ENCODE peak calls at places on chromosome 17, in nine cellular contexts. G is bronchial epithelial cell, L is AG10803, V is GM06990, D is WTC11, P is cardiac fibroblast, J is IMR-90, N is endothelial cell, Y is AG09319. X is an unnamed sample.

GRCh38 chr17:5237541-5238016 is 2.9 kb upstream of the SCIMP start:
- DNase-seq in N (peak), D (peak), G (peak), Y (no peak), J (peak), V (peak), L (peak), P (peak), X (no peak)

GRCh38 chr17:52035336-52035915 is 123.1 kb downstream of the CA10 start:
- DNase-seq in V (no peak), P (no peak), Y (no peak), D (no peak), N (no peak), G (no peak), J (no peak), L (no peak), X (no peak)

GRCh38 chr17:41494524-41494923 is 4.8 kb upstream of the KRT36 start:
- DNase-seq in J (peak), Y (no peak), V (no peak), P (peak), G (peak), D (no peak), L (peak), N (no peak), X (no peak)

GRCh38 chr17:21250719-21251305 is 2.4 kb downstream of the NATD1 start:
- DNase-seq in G (no peak), N (no peak), L (peak), V (no peak), D (no peak), P (no peak), Y (no peak), J (no peak), X (no peak)

GRCh38 chr17:5033352-5034015 is 1.7 kb downstream of the SLC52A1 start:
- DNase-seq in V (no peak), D (peak), Y (no peak), N (no peak), G (no peak), P (no peak), L (no peak), J (no peak), X (no peak)

GRCh38 chr17:71107136-71107535 is 937.8 kb downstream of the KCNJ2 start:
- DNase-seq in Y (no peak), P (no peak), J (no peak), N (no peak), D (no peak), V (no peak), L (peak), G (no peak), X (no peak)

GRCh38 chr17:45584092-45585036 is 93.8 kb upstream of the PLEKHM1 start:
- DNase-seq in P (peak), Y (no peak), N (peak), G (peak), J (peak), L (peak), V (peak), D (peak), X (peak)

GRCh38 chr17:246226-246625 is 64.8 kb upstream of the DOC2B start:
- DNase-seq in J (no peak), D (peak), Y (no peak), L (no peak), V (no peak), G (no peak), N (no peak), P (no peak), X (no peak)

GRCh38 chr17:47975189-47975814 is 4.4 kb downstream of the CDK5RAP3 start:
- DNase-seq in N (no peak), V (no peak), L (no peak), D (peak), P (no peak), Y (no peak), J (no peak), G (no peak), X (no peak)

GRCh38 chr17:38625482-38625881 is 19.7 kb upstream of the SRCIN1 start:
- DNase-seq in N (no peak), D (no peak), L (no peak), J (no peak), Y (no peak), V (no peak), G (no peak), P (no peak), X (no peak)

GRCh38 chr17:21007646-21008045 is 35.2 kb downstream of the USP22 start:
- DNase-seq in Y (no peak), J (no peak), P (no peak), V (no peak), D (no peak), L (no peak), G (no peak), N (no peak), X (no peak)

GRCh38 chr17:43880420-43880991 is 26.8 kb downstream of the MPP2 start:
- DNase-seq in P (peak), N (peak), V (no peak), Y (no peak), J (no peak), D (peak), L (peak), G (peak), X (no peak)

GRCh38 chr17:32275060-32276042 is 9.7 kb downstream of the RHBDL3 start:
- DNase-seq in J (peak), Y (no peak), V (no peak), P (peak), D (peak), G (peak), L (peak), N (no peak), X (no peak)

GRCh38 chr17:18981642-18982424 is 22.7 kb downstream of the FAM83G start:
- DNase-seq in D (no peak), P (peak), N (no peak), V (no peak), G (peak), Y (no peak), L (peak), J (peak), X (no peak)

GRCh38 chr17:65393514-65393913 is 167.9 kb downstream of the AXIN2 start:
- DNase-seq in P (no peak), L (no peak), N (no peak), D (no peak), J (no peak), Y (no peak), V (no peak), G (no peak), X (no peak)

GRCh38 chr17:57043276-57043675 is 41.8 kb upstream of the AKAP1 start:
- DNase-seq in N (no peak), G (no peak), J (no peak), Y (no peak), L (no peak), P (no peak), V (no peak), D (no peak), X (no peak)

GRCh38 chr17:45681706-45682105 is 102.4 kb upstream of the CRHR1 start:
- DNase-seq in G (no peak), P (no peak), Y (no peak), J (no peak), V (no peak), N (no peak), L (no peak), D (no peak), X (no peak)

GRCh38 chr17:64148699-64149098 is 18.8 kb upstream of the ERN1 start:
- DNase-seq in N (no peak), J (no peak), V (no peak), P (no peak), L (peak), D (no peak), G (peak), Y (no peak), X (no peak)

GRCh38 chr17:55038291-55038690 is 69.7 kb downstream of the STXBP4 start:
- DNase-seq in V (no peak), N (no peak), G (no peak), P (peak), L (no peak), D (no peak), J (no peak), Y (no peak), X (no peak)

GRCh38 chr17:31859487-31860008 is 504 bp upstream of the COPRS start:
- DNase-seq in V (no peak), N (no peak), L (no peak), P (no peak), D (no peak), Y (no peak), G (peak), J (no peak), X (no peak)

GRCh38 chr17:42683407-42684031 is 1.2 kb downstream of the CNTNAP1 start:
- DNase-seq in L (no peak), V (no peak), G (no peak), J (peak), N (no peak), D (peak), Y (no peak), P (no peak), X (no peak)

GRCh38 chr17:46853896-46854444 is 2.6 kb downstream of the WNT9B start:
- DNase-seq in V (no peak), L (peak), J (peak), Y (no peak), N (no peak), P (peak), D (no peak), G (peak), X (no peak)

GRCh38 chr17:14748036-14748715 is 447.3 kb downstream of the HS3ST3B1 start:
- DNase-seq in G (peak), N (no peak), P (peak), D (no peak), V (no peak), Y (no peak), L (peak), J (no peak), X (no peak)

GRCh38 chr17:45574376-45574775 is 83.9 kb upstream of the PLEKHM1 start:
- DNase-seq in J (peak), Y (no peak), D (no peak), L (peak), P (peak), G (no peak), V (no peak), N (no peak), X (no peak)

GRCh38 chr17:1108560-1108809 is 71.3 kb downstream of the ABR start:
- DNase-seq in V (no peak), L (no peak), P (no peak), G (no peak), J (no peak), N (no peak), Y (no peak), D (peak), X (no peak)

GRCh38 chr17:3647769-3648540 is 11.4 kb downstream of the CTNS start:
- DNase-seq in L (peak), N (peak), P (peak), G (peak), J (peak), V (no peak), Y (no peak), D (peak), X (no peak)

GRCh38 chr17:61205406-61205805 is 194.2 kb upstream of the TBX2 start:
- DNase-seq in L (no peak), Y (no peak), N (no peak), D (no peak), G (no peak), V (no peak), P (no peak), J (no peak), X (no peak)

GRCh38 chr17:3221850-3222249 is 14.4 kb downstream of the OR1A1 start:
- DNase-seq in G (no peak), P (no peak), L (no peak), Y (no peak), J (no peak), V (no peak), N (no peak), D (no peak), X (no peak)

GRCh38 chr17:79721993-79722671 is 8.6 kb upstream of the ENPP7 start:
- DNase-seq in V (no peak), P (peak), J (no peak), N (no peak), D (peak), G (no peak), Y (no peak), L (no peak), X (no peak)
- TF ChIP-seq CTCF in V (no peak), P (no peak), J (peak), N (peak), D (peak), G (no peak), Y (no peak), L (peak), X (no peak)

DNA sequence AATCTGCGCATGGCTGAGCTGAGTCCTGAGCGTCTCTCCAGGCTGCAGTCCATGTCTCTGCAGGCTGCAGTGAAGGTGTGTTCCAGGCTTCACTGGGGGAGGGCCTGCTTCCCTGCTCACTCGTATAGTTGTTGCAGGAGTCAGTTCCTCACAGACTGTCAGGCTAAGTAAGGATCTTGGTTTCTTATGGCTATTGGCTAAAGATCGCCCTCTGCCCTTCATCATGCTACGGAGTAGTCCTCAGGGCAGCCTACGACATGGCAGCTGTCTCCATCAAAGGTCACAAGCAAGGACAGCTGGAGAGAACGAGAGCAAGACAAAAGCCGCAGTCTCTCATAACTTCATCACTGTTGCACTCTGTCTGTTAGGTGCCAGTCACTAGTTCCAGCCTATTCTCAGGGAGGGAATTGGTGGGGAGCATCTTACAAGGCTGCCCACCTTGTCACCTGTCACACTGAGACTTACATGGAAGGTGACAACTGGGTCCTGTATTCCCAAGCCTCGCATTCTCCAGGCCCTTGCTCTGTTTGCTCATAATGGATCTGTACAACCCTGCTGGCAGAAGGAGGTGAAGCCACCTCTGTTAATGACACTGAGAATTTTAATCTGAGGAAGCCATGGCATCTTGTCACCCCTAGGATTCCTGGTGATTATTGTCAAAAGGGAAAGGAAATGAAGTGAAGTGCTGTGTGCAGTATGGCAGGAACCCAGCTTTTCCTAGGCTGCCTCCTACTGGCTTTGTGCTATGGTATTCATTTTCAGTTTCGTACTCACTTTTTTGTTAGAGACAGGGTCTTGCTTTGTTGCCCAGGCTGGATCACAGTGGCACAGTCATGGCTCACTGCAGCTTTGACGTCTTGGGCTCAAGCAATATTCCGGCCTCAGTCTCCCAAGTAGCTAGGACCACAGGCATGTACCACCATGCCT is 43.4 kb downstream of the MFSD11 start:
- DNase-seq in J (no peak), P (no peak), Y (no peak), D (no peak), V (no peak), N (no peak), G (no peak), L (no peak), X (no peak)
- TF ChIP-seq CTCF in J (peak), P (no peak), Y (no peak), D (no peak), V (peak), N (no peak), G (peak), L (no peak), X (no peak)

GRCh38 chr17:27455914-27456680 is at the start of gene KSR1:
- DNase-seq in G (peak), D (peak), L (peak), Y (peak), V (peak), N (peak), P (peak), J (peak), X (peak)
- TF ChIP-seq CTCF in G (peak), D (no peak), L (peak), Y (peak), V (peak), N (peak), P (peak), J (peak), X (no peak)

GRCh38 chr17:17723354-17724261 is 42.4 kb downstream of the RAI1 start:
- DNase-seq in N (peak), D (peak), G (peak), L (peak), J (peak), Y (no peak), V (peak), P (peak), X (peak)
- TF ChIP-seq CTCF in N (no peak), D (no peak), G (no peak), L (no peak), J (no peak), Y (no peak), V (no peak), P (no peak), X (no peak)

DNA sequence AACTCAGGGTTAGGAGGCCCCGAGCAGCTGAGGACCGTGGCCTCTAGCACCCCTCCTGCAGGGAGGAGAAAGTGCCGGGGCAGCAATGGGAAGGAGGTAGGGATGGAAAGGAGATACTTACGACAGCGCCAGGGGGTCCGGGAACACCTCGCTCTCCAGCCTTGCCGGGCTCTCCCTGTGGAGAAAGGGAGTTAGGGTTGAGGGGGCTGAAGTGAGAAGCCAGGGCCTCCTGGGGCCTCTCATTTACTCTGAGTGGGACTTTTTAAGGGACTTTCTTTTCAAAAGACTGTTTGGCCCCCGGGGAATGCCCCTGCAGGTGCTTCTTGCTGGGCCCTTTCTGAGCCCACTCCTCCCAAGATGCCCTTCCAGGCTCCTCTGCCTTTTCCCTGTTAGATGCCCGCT is 8.6 kb downstream of the COL1A1 start:
- DNase-seq in G (no peak), D (no peak), L (peak), V (no peak), J (no peak), N (no peak), P (no peak), Y (no peak), X (peak)
- TF ChIP-seq CTCF in G (no peak), D (no peak), L (peak), V (no peak), J (no peak), N (no peak), P (no peak), Y (no peak), X (no peak)

GRCh38 chr17:82097919-82098168 is 192 bp downstream of the FASN start:
- DNase-seq in N (no peak), V (no peak), Y (no peak), L (no peak), J (no peak), D (no peak), P (no peak), G (no peak), X (no peak)

GRCh38 chr17:82098939-82099765 is 1.1 kb upstream of the FASN start:
- DNase-seq in P (no peak), J (no peak), Y (no peak), D (no peak), V (peak), G (no peak), L (no peak), N (no peak), X (no peak)

GRCh38 chr17:82096709-82097186 is 1.3 kb downstream of the FASN start:
- DNase-seq in P (no peak), V (no peak), G (no peak), L (no peak), J (no peak), Y (no peak), D (no peak), N (no peak), X (no peak)

GRCh38 chr17:82097187-82097918 is 683 bp downstream of the FASN start:
- DNase-seq in G (no peak), N (peak), L (peak), P (peak), D (no peak), V (peak), J (peak), Y (no peak), X (peak)

DNA sequence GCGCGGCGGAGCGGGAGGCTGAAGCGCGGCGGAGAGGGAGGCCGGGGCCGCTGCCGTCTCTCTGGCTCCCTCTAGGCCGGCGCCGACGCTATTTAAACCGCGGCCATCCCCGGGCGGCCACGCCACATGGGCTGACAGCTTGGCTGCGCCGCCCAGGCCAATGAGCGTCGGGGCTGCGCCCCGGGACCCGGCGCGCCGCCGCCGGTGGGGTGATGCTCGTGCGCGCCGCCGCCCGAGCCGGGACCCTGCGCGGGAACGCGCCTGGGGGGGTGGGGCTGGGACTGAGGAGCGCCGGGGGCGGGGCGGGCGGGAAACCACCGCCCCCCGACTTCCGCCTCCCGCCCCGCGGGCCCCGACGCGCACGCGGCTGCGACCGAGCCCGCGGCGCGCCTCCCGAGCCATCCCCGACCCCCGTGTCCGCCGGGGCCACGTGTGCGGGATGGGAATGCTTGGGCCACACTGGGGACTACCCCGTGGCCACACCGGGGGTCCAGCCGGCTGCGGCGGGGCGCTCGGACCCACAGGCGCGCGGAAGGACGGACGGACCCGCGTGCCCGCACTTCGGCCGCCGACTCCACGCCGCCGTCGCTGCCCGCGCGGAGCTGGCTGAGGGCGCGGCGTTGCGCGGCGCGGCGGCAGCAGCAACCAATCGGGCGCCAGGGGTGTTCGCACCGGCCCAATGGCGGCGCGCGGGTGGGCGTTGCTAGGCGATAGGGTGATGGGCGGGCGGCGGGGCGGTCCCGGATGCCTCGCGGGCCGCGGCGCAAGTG is at the start of gene FASN:
- DNase-seq in Y (peak), D (peak), J (peak), G (peak), N (peak), V (peak), L (peak), P (peak), X (peak)
- TF ChIP-seq CTCF in Y (peak), D (no peak), J (peak), G (peak), N (no peak), V (peak), L (peak), P (peak), X (no peak)

DNA sequence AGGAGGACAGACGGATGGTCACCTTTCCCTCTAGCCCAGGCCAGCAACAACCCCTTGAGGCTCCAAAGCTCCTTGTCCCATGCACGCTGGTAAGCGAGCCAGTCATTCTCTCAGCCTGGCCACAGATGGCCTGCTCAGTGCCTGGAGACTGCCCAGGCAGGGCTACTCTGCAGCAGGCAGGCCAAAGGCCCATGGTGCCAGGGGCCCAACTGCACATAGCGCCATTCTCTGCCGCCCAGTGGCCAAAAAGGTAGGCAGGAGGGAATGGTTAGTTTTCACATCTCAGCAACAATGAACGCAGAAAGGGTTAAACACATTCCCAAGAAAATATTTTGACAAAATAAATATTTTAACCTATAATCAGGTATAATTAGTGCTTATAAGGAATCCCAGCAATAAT is 7.7 kb upstream of the SREBF1 start:
- DNase-seq in L (no peak), Y (no peak), P (no peak), V (no peak), J (no peak), D (no peak), G (no peak), N (no peak), X (no peak)
- TF ChIP-seq CTCF in L (no peak), Y (no peak), P (no peak), V (no peak), J (no peak), D (no peak), G (no peak), N (no peak), X (no peak)

X was measured in activated B cell treated with CpG ODN at 0.5 μM for 24 hours.